ENCODE peak calls at places on chromosomes 3 and 15, in nine cellular contexts. S, U, N, Z, A, B, L, R and G are unnamed samples.

GRCh38 chr15:101120961-101121360 is 130.9 kb downstream of the CHSY1 start:
- DNase-seq in S (no peak), U (no peak), N (no peak), Z (no peak), A (no peak), B (no peak), L (no peak), R (no peak), G (no peak)

GRCh38 chr3:197750863-197751737 is 1.4 kb downstream of the FYTTD1 start:
- DNase-seq in S (peak; percentile 82), U (peak; percentile 40), N (peak; percentile 62), Z (no peak), A (peak; percentile 29), B (no peak), L (peak; percentile 45), R (peak; percentile 55), G (peak; percentile 65)

GRCh38 chr15:55407631-55407948 is 569 bp downstream of the CCPG1 start:
- DNase-seq in S (no peak), U (no peak), N (peak; percentile 50), Z (no peak), A (no peak), B (no peak), L (no peak), R (no peak), G (no peak)

GRCh38 chr15:78663703-78664102 is 22.7 kb upstream of the CHRNB4 start:
- DNase-seq in S (no peak), U (no peak), N (no peak), Z (no peak), A (no peak), B (no peak), L (no peak), R (no peak), G (no peak)

GRCh38 chr3:66073464-66074141 is 34.9 kb upstream of the MAGI1 start:
- DNase-seq in S (no peak), U (peak; percentile 67), N (no peak), Z (no peak), A (no peak), B (no peak), L (no peak), R (no peak), G (no peak)

GRCh38 chr15:44296625-44297524 is 8.4 kb downstream of the GOLM2 start:
- DNase-seq in S (no peak), U (no peak), N (peak; percentile 49), Z (no peak), A (peak; percentile 81), B (peak; percentile 14), L (peak; percentile 71), R (no peak), G (no peak)

GRCh38 chr3:47646362-47646761 is 67.7 kb upstream of the CSPG5 start:
- DNase-seq in S (no peak), U (no peak), N (peak; percentile 51), Z (peak; percentile 15), A (no peak), B (peak; percentile 31), L (no peak), R (no peak), G (no peak)

GRCh38 chr3:55264933-55265332 is 222.2 kb downstream of the WNT5A start:
- DNase-seq in S (no peak), U (no peak), N (no peak), Z (no peak), A (no peak), B (no peak), L (peak; percentile 29), R (no peak), G (no peak)

GRCh38 chr3:8576841-8577553 is 67.6 kb downstream of the SSUH2 start:
- DNase-seq in S (no peak), U (no peak), N (peak; percentile 41), Z (peak; percentile 54), A (no peak), B (peak; percentile 74), L (peak; percentile 63), R (no peak), G (no peak)

GRCh38 chr3:132573657-132574260 is 23.3 kb upstream of the ACKR4 start:
- DNase-seq in S (no peak), U (no peak), N (peak; percentile 93), Z (no peak), A (no peak), B (peak; percentile 96), L (no peak), R (no peak), G (no peak)

DNA sequence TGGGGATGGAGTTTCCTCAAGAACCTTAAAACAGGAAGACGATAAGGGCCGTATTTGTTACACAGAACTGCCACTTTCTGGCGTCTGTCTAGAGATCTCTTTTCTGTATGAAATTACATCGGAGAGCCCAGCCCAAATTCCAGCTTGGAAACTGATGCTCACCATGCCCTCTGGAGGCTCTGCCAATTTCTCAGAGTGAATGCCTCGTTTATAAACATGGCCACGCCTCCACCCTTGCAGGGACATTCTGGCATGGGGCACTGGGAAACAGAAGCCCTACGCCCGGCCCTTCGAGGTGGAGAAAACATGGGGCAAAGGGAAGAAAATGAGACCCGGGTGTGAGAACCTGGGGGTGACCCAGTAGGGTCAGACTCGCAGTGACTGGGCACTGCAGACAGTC is 53.4 kb upstream of the SEC13 start:
- DNase-seq in S (no peak), U (no peak), N (no peak), Z (no peak), A (no peak), B (no peak), L (no peak), R (no peak), G (no peak)
- TF ChIP-seq CTCF in S (no peak), U (no peak), N (no peak), Z (no peak), A (no peak), B (no peak), L (no peak), R (no peak), G (no peak)

GRCh38 chr15:80323285-80323684 is 71.3 kb upstream of the CTXND1 start:
- DNase-seq in S (no peak), U (no peak), N (no peak), Z (no peak), A (peak; percentile 11), B (no peak), L (no peak), R (no peak), G (no peak)
- TF ChIP-seq CTCF in S (no peak), U (no peak), N (peak; percentile 29), Z (peak; percentile 13), A (peak; percentile 48), B (peak; percentile 25), L (peak; percentile 32), R (no peak), G (no peak)

GRCh38 chr3:165210132-165210531 is 13.9 kb upstream of the SLITRK3 start:
- DNase-seq in S (no peak), U (no peak), N (no peak), Z (no peak), A (peak; percentile 24), B (no peak), L (no peak), R (no peak), G (no peak)
- TF ChIP-seq CTCF in S (no peak), U (no peak), N (peak; percentile 41), Z (peak; percentile 8), A (peak; percentile 61), B (no peak), L (peak; percentile 10), R (no peak), G (no peak)

GRCh38 chr3:117408811-117409210 is 699.2 kb downstream of the TUSC7 start:
- DNase-seq in S (no peak), U (no peak), N (peak; percentile 43), Z (peak; percentile 7), A (no peak), B (peak; percentile 19), L (peak; percentile 49), R (no peak), G (no peak)

GRCh38 chr3:117409701-117410459 is 700.3 kb downstream of the TUSC7 start:
- DNase-seq in S (no peak), U (no peak), N (no peak), Z (no peak), A (no peak), B (no peak), L (peak; percentile 2), R (no peak), G (no peak)

GRCh38 chr3:117404756-117405155 is 695.2 kb downstream of the TUSC7 start:
- DNase-seq in S (no peak), U (no peak), N (no peak), Z (no peak), A (no peak), B (no peak), L (no peak), R (no peak), G (no peak)

GRCh38 chr3:117409256-117409655 is 699.7 kb downstream of the TUSC7 start:
- DNase-seq in S (no peak), U (no peak), N (no peak), Z (no peak), A (no peak), B (no peak), L (no peak), R (no peak), G (no peak)

GRCh38 chr3:117407317-117407716 is 697.7 kb downstream of the TUSC7 start:
- DNase-seq in S (no peak), U (no peak), N (peak; percentile 50), Z (no peak), A (peak; percentile 32), B (no peak), L (peak; percentile 16), R (no peak), G (no peak)
- TF ChIP-seq CTCF in S (no peak), U (no peak), N (peak; percentile 53), Z (peak; percentile 20), A (peak; percentile 46), B (peak; percentile 31), L (peak; percentile 13), R (no peak), G (peak; percentile 12)

DNA sequence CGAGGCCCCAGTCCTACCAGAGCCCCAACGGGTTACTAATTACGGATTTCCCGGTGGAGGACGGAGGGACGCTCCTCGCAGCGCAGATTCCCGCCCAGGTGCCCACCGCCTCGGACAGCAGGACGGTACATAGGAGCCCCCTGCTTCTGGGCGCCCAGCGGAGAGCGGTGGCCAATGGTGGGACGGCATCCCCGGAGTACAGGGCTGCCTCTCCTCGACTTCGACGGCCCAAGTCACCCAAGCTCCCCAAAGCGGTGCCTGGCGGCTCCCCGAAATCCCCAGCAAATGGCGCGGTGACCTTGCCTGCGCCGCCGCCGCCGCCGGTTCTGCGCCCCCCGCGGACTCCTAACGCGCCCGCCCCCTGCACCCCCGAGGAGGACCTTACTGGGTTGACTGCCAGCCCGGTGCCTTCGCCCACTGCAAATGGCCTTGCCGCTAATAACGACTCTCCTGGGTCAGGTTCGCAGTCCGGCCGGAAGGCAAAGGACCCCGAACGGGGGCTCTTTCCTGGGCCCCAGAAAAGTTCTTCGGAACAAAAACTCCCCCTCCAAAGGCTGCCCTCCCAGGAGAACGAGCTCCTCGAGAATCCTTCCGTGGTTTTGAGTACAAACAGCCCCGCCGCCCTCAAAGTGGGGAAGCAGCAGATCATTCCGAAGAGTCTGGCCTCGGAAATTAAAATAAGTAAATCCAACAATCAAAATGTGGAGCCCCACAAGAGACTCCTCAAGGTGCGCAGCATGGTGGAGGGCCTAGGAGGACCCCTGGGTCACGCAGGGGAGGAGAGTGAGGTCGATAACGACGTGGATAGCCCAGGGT is 1.1 kb downstream of the ARHGEF26 start:
- DNase-seq in S (no peak), U (no peak), N (no peak), Z (no peak), A (no peak), B (no peak), L (no peak), R (peak; percentile 20), G (peak; percentile 3)
- TF ChIP-seq CTCF in S (no peak), U (no peak), N (no peak), Z (no peak), A (no peak), B (no peak), L (no peak), R (no peak), G (no peak)

GRCh38 chr15:89139613-89140499 is 51.6 kb downstream of the ABHD2 start:
- DNase-seq in S (no peak), U (no peak), N (peak; percentile 65), Z (no peak), A (no peak), B (no peak), L (no peak), R (no peak), G (no peak)
- TF ChIP-seq CTCF in S (peak; percentile 27), U (no peak), N (peak; percentile 45), Z (peak; percentile 31), A (no peak), B (peak; percentile 37), L (peak; percentile 5), R (no peak), G (no peak)